ENCODE peak calls at places on chromosomes 6 and 20, in nine cellular contexts. Q is fibroblast of lung, I is SK-N-SH, Z is HepG2, J is transverse colon, S is neuronal stem cell, M is gastrocnemius medialis, G is left lung, Y is HCT116. L is an unnamed sample.
A peak's percentile ranks its signal among the peaks of the same experiment; 100 is the strongest.

GRCh38 chr6:89941031-89941775 is 46.9 kb downstream of the GJA10 start:
- DNase-seq in Q (peak; percentile 57), I (no peak), Z (peak; percentile 77), J (peak; percentile 38), S (no peak), M (peak; percentile 42), G (no peak), Y (no peak), L (no peak)

GRCh38 chr6:4732691-4733315 is 43.4 kb upstream of the CDYL start:
- DNase-seq in Q (peak; percentile 85), I (peak; percentile 39), Z (peak; percentile 24), J (peak; percentile 41), S (no peak), M (no peak), G (peak; percentile 54), Y (peak; percentile 31), L (no peak)

GRCh38 chr6:83884523-83884922 is 25.0 kb downstream of the CYB5R4 start:
- DNase-seq in Q (peak; percentile 63), I (peak; percentile 48), Z (peak; percentile 27), J (no peak), S (peak; percentile 21), M (no peak), G (no peak), Y (peak; percentile 42), L (no peak)

GRCh38 chr20:25439328-25439727 is 31.9 kb downstream of the GINS1 start:
- DNase-seq in Q (no peak), I (no peak), Z (no peak), J (no peak), S (no peak), M (no peak), G (no peak), Y (no peak), L (no peak)

GRCh38 chr20:54255157-54255556 is 47.3 kb downstream of the PFDN4 start:
- DNase-seq in Q (peak; percentile 59), I (no peak), Z (no peak), J (no peak), S (no peak), M (no peak), G (no peak), Y (no peak), L (no peak)

GRCh38 chr6:22925920-22926587 is 356.7 kb downstream of the HDGFL1 start:
- DNase-seq in Q (no peak), I (no peak), Z (no peak), J (no peak), S (no peak), M (no peak), G (no peak), Y (no peak), L (no peak)

GRCh38 chr6:40315055-40315454 is 272.1 kb downstream of the LRFN2 start:
- DNase-seq in Q (no peak), I (no peak), Z (no peak), J (no peak), S (no peak), M (peak; percentile 50), G (no peak), Y (no peak), L (no peak)

GRCh38 chr6:127812985-127813681 is 87.7 kb downstream of the THEMIS start:
- DNase-seq in Q (no peak), I (no peak), Z (no peak), J (no peak), S (no peak), M (no peak), G (no peak), Y (no peak), L (no peak)

GRCh38 chr6:103872683-103873082 is 987.0 kb downstream of the HACE1 start:
- DNase-seq in Q (no peak), I (peak; percentile 14), Z (no peak), J (no peak), S (peak; percentile 32), M (no peak), G (no peak), Y (no peak), L (no peak)

GRCh38 chr6:44010411-44011349 is 116.6 kb downstream of the MRPL14 start:
- DNase-seq in Q (peak; percentile 98), I (no peak), Z (no peak), J (no peak), S (no peak), M (no peak), G (no peak), Y (peak; percentile 74), L (no peak)

GRCh38 chr6:3888153-3888957 is 39.2 kb downstream of the FAM50B start:
- DNase-seq in Q (peak; percentile 27), I (no peak), Z (no peak), J (peak; percentile 34), S (no peak), M (no peak), G (no peak), Y (no peak), L (no peak)

GRCh38 chr6:125821825-125822281 is 31.1 kb downstream of the NCOA7 start:
- DNase-seq in Q (no peak), I (peak; percentile 21), Z (peak; percentile 92), J (peak; percentile 59), S (no peak), M (no peak), G (no peak), Y (no peak), L (no peak)

GRCh38 chr20:41095110-41095969 is 42.0 kb upstream of the PLCG1 start:
- DNase-seq in Q (peak; percentile 77), I (peak; percentile 58), Z (peak; percentile 60), J (peak; percentile 69), S (peak; percentile 51), M (no peak), G (peak; percentile 42), Y (peak; percentile 18), L (peak; percentile 59)

GRCh38 chr6:124963416-124964083 is 1.3 kb downstream of the RNF217 start:
- DNase-seq in Q (peak; percentile 73), I (no peak), Z (no peak), J (no peak), S (no peak), M (no peak), G (no peak), Y (no peak), L (no peak)

GRCh38 chr20:3705491-3705969 is 6.9 kb downstream of the SIGLEC1 start:
- DNase-seq in Q (no peak), I (no peak), Z (no peak), J (no peak), S (no peak), M (no peak), G (no peak), Y (no peak), L (no peak)

GRCh38 chr6:117548797-117549301 is 53.5 kb downstream of the GOPC start:
- DNase-seq in Q (peak; percentile 34), I (no peak), Z (peak; percentile 77), J (no peak), S (no peak), M (no peak), G (no peak), Y (no peak), L (no peak)

DNA sequence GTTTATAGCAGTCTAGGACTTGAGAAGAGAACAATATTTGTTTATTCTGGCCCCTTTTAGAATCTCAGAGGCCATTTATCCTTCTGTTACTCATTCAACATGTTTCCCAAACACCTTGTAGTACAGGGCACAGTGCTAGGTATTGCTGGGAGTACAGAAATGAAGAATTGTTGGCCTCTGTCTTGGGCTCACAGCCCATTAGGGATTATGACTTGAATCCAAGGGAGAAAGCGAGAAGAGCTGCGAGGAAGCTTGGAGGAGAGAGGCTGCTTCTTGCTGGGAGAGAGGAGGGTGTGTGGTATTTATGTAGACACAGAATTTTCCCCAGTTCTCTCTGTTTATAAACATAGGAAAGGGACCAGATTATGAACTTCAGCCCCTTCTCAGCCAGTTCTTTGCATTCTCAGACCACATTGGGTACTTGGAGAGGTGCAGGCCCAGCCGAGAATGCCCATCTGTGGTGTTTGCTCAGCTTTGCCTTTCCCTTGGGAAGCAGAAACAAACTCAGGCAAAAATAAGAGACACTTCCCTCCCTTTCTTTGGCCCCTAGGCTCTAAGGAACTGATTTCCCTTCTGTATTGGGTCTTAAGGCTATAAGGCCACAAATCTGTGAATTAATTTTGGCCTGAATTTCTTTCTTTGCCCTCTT is 17.9 kb downstream of the CHMP4B start:
- DNase-seq in Q (no peak), I (no peak), Z (no peak), J (no peak), S (no peak), M (no peak), G (no peak), Y (no peak), L (no peak)
- H3K4me1 ChIP-seq in Q (peaks cover 5% of the 10 kb centered on the region), I (peaks cover 22% of the 10 kb centered on the region), Z (peaks cover 55% of the 10 kb centered on the region), J (peaks cover 84% of the 10 kb centered on the region), S (peaks cover 16% of the 10 kb centered on the region), M (peaks cover 94% of the 10 kb centered on the region), G (peaks cover 51% of the 10 kb centered on the region), Y (peaks cover 4% of the 10 kb centered on the region), L (peaks cover 4% of the 10 kb centered on the region)

DNA sequence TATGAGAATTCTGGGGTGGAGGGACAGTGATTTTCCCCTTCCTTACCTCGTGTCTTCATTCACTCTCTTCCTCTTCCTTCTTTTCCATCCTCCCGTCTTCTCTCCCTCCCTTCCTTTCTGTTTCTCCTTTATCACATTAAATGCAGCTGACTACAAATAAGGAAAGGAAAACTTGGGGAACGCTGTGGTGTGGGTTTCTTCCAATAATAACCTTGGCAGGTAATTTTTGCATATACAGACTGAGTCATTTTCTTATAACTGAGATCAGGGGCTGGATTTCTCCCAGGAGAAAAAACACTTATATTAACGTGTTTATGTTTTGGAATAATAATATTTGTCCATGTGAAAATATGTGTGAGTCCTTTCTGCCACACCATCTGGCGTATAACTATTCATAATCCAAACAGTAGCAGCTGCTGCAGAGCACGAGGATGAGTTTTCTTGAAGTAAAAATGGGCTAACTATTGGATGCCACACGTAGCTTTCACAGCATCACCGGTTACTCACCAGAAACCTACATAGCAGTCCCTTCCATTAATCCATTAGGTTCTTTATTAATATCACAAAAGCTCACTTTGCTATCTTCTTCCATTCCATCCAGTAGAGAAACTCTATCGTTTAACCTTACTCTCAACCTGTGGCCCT is 139.2 kb upstream of the SASH1 start:
- DNase-seq in Q (peak; percentile 83), I (no peak), Z (no peak), J (no peak), S (no peak), M (no peak), G (no peak), Y (no peak), L (no peak)
- H3K27ac ChIP-seq in Q (peak overlapping the region; percentile 31), I (no peak overlapping the region), Z (no peak overlapping the region), J (no peak overlapping the region), S (no peak overlapping the region), M (no peak overlapping the region), G (no peak overlapping the region), Y (no peak overlapping the region), L (no peak overlapping the region)

GRCh38 chr6:42940493-42941045 is 11.3 kb downstream of the CNPY3 start:
- DNase-seq in Q (no peak), I (no peak), Z (no peak), J (no peak), S (no peak), M (no peak), G (no peak), Y (no peak), L (no peak)
- H3K4me1 ChIP-seq in Q (no peaks in the 10 kb centered on the region), I (no peaks in the 10 kb centered on the region), Z (peaks cover 64% of the 10 kb centered on the region), J (no peaks in the 10 kb centered on the region), S (no peaks in the 10 kb centered on the region), M (no peaks in the 10 kb centered on the region), G (no peaks in the 10 kb centered on the region), Y (no peaks in the 10 kb centered on the region), L (no peaks in the 10 kb centered on the region)

GRCh38 chr20:10611357-10611756 is 62.4 kb downstream of the JAG1 start:
- DNase-seq in Q (peak; percentile 50), I (peak; percentile 38), Z (peak; percentile 44), J (peak; percentile 50), S (no peak), M (no peak), G (no peak), Y (no peak), L (peak; percentile 25)
- H3K27ac ChIP-seq in Q (no peak overlapping the region), I (no peak overlapping the region), Z (no peak overlapping the region), J (no peak overlapping the region), S (no peak overlapping the region), M (no peak overlapping the region), G (no peak overlapping the region), Y (no peak overlapping the region), L (no peak overlapping the region)